ENCODE peak calls at places on chromosomes 7 and 10, in five cellular contexts. J, A, E, H and V are unnamed samples.
A peak's percentile ranks its signal among the peaks of the same experiment; 100 is the strongest.

GRCh38 chr7:79610301-79610700 is 156.8 kb upstream of the MAGI2 start:
- DNase-seq in H (no peak), A (no peak), E (no peak), J (no peak), V (no peak)

GRCh38 chr7:52500796-52501195 is 534.6 kb upstream of the POM121L12 start:
- DNase-seq in H (no peak), E (no peak), J (no peak), A (no peak), V (no peak)

GRCh38 chr10:67668448-67668847 is 27.5 kb downstream of the CTNNA3 start:
- DNase-seq in A (no peak), E (no peak), H (no peak), J (no peak), V (peak; percentile 57)

GRCh38 chr10:67917683-67918082 is 33.2 kb downstream of the SIRT1 start:
- DNase-seq in H (no peak), E (no peak), A (no peak), J (no peak), V (no peak)

GRCh38 chr7:82430518-82431465 is 12.8 kb downstream of the CACNA2D1 start:
- DNase-seq in H (no peak), J (no peak), A (no peak), E (no peak), V (no peak)

GRCh38 chr7:155590215-155591023 is 44.1 kb upstream of the CNPY1 start:
- DNase-seq in J (peak; percentile 13), A (no peak), H (peak; percentile 91), E (no peak), V (peak; percentile 77)

GRCh38 chr10:110802090-110802489 is 69.6 kb upstream of the PDCD4 start:
- DNase-seq in E (no peak), J (no peak), H (no peak), A (no peak), V (no peak)

GRCh38 chr10:128451879-128452278 is 325.7 kb upstream of the MKI67 start:
- DNase-seq in J (no peak), H (peak; percentile 51), A (no peak), E (no peak), V (no peak)

GRCh38 chr10:71747039-71747807 is 26.1 kb downstream of the VSIR start:
- DNase-seq in H (no peak), E (no peak), A (no peak), J (no peak), V (no peak)

GRCh38 chr10:133359554-133359971 is 1.7 kb upstream of the FUOM start:
- DNase-seq in A (no peak), E (no peak), J (no peak), H (no peak), V (no peak)

GRCh38 chr10:112698774-112699173 is 251.3 kb upstream of the TCF7L2 start:
- DNase-seq in H (no peak), A (no peak), J (no peak), E (no peak), V (no peak)

GRCh38 chr7:140640060-140640611 is 477 bp downstream of the DENND2A start:
- DNase-seq in A (no peak), J (peak; percentile 51), H (peak; percentile 82), E (no peak), V (no peak)

GRCh38 chr10:28677889-28678686 is 767 bp downstream of the BAMBI start:
- DNase-seq in J (no peak), H (peak; percentile 88), A (no peak), E (no peak), V (no peak)

GRCh38 chr10:90929179-90929578 is 8.3 kb upstream of the ANKRD1 start:
- DNase-seq in A (no peak), E (no peak), J (no peak), H (no peak), V (no peak)

GRCh38 chr10:90927293-90927692 is 6.4 kb upstream of the ANKRD1 start:
- DNase-seq in E (no peak), A (no peak), H (no peak), J (no peak), V (no peak)

GRCh38 chr10:90935581-90936292 is 14.8 kb upstream of the ANKRD1 start:
- DNase-seq in H (no peak), J (no peak), A (no peak), E (no peak), V (no peak)

GRCh38 chr10:90930070-90930837 is 9.4 kb upstream of the ANKRD1 start:
- DNase-seq in J (no peak), H (no peak), A (no peak), E (no peak), V (peak; percentile 72)

DNA sequence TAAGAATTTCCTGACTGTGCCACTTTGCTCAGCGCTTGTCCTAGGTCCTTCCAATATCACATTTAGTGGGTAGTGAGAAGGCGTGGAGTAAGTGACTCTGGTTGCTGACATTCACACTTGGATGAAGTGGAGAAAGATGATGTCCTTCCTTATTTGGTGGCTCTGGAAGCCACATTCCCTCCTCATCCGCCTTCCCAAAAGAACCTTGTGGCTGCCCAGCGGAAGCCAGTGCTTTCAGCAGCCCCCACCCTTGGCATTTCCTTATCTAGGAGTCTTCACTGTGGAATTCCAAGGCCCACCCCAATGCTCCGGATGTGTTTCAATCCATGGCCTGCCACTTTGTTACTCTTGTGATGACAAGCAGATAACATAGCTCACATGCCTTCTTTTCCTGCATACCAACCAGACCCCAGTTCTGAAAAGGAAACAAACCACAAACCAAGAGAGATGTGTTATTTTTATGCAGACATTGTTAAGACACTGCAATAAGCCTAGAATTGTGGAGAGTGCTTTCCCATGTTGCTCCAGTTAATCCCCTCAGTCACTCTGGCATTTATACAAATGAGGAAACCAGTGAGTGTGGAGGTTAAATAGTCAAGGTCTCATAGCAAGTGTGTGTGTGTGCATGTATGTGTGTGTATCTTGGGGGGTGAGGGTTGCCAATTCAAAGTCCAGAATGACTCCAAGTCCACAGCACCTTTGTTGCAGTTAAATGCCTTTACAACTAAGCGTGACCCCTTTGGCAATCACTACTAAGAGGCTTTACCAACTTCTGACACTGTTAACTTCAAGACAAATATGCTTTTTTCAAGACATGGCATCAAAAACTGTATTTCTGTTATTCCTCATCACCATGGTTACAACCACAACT is 10.3 kb upstream of the ANKRD1 start:
- DNase-seq in A (peak; percentile 7), E (no peak), J (peak; percentile 63), H (no peak), V (peak; percentile 96)
- H3K27ac ChIP-seq in A (no peak overlapping the region), E (peak overlapping the region; percentile 85), J (peak overlapping the region; percentile 85), H (peak overlapping the region; percentile 77), V (peak overlapping the region; percentile 79)

DNA sequence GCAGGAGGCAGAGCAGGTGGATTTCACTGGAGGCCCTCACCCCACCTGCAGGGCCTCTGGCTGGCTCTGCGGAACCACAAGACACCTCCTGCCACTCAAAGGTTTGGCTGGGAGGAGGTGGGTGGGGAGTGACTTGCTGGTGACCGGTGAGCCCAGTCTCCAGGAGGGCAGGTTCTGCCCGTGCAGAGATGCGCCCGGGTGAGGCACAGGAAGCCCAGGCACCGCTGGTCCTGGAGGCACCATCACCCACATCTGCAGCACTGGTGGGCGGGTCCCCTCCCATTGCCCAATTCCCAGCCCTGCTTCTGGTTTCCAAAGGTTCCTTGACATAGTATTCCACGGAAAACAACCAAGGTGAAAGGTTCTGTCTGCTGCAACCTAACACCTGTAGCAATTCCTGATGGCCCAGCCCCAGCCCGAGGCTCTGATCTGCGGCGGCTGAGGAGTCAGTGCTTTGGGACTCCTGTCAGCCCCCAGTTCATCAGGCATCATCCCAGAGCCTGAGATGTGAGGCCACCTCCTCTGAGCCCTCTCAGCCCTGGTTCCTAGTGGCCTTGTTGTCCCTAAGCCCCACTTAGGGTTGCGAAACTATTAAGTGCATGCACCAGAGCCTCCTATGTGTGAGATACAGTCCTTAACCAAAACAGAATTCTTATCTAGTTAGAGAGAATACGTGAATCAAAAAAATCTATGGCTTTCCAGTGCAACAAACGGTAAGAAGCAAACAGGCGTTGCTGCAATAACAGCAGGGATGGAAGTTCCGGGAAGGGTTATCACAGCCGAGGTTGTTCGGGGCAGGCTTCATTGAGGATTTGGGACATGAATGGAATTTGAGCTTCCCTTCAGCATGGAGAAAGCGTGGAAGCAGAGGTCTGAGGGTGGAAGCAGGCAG is 64.6 kb downstream of the CALML3 start:
- DNase-seq in A (no peak), J (no peak), H (peak; percentile 71), E (no peak), V (no peak)
- H3K27ac ChIP-seq in A (no peak overlapping the region), J (no peak overlapping the region), H (no peak overlapping the region), E (no peak overlapping the region), V (no peak overlapping the region)

DNA sequence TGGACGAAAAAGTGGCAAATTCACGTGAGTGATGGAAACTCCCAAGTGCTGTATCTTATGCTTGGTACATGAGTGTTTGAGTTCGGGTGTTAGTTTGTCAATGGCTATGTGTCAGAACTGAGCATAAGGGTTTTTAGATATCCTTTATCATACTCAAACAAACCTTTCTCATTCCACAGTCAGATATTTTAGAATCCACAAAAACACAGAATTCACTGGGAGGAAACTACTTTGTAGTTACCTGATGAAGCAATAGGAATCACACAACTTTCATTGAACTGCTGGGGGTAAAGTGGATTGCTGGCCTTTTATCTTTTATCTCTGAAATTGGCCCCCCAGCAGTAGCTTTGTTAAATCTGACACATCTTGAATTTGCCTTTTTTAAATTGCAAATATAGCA is 64.0 kb downstream of the DKK1 start:
- DNase-seq in H (no peak), A (no peak), J (no peak), E (no peak), V (no peak)
- H3K27ac ChIP-seq in H (no peak overlapping the region), A (no peak overlapping the region), J (no peak overlapping the region), E (no peak overlapping the region), V (no peak overlapping the region)

DNA sequence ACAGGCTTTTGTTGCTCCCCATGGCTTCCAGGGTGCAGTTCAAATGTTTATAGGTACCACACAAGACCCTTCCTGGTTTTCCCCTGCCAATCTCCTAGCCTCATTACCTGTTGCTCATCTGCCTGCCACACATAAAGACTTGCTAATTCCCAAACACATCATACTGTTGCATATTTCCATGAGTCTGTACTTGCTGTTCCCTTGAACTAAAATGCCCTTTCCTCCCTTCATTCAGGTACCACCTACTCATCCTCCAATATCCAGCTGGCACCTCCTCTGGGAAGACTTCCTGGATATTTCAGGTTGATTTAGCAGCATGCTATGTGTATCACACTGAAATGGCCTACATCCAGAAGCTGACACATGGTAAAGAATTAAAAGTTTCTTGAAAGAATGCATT is 206.4 kb upstream of the NFE2L3 start:
- DNase-seq in H (no peak), J (no peak), E (no peak), A (no peak), V (no peak)
- H3K27ac ChIP-seq in H (no peak overlapping the region), J (no peak overlapping the region), E (no peak overlapping the region), A (no peak overlapping the region), V (no peak overlapping the region)

DNA sequence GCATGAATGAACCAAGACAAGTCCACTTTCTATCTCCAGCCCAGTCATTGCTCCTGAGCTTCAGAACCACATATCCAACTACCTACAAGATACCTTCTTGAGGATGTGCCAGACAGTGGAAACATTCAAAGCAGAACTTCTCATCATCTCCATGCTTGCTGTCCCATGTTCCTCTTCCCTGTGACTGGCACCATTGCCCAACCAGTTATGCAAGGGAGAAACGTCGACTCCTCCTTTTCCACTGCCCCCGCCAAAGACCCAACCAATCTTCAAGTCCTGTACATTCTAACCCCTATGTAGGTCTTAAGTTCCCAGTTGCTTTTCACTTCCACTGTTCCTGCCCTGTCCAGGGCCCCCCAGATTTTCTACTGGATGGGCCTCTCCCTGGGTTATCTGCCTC is 225.7 kb downstream of the RPS24 start:
- DNase-seq in J (no peak), H (peak; percentile 68), A (no peak), E (no peak), V (no peak)
- H3K27ac ChIP-seq in J (no peak overlapping the region), H (no peak overlapping the region), A (no peak overlapping the region), E (no peak overlapping the region), V (no peak overlapping the region)